ENCODE peak calls at places on chromosomes 4 and X, in four cellular contexts. Q is GM12878, Y is IMR-90, X is K562. T is an unnamed sample.

GRCh38 chrX:141982296-141982695 is 78.6 kb downstream of the MAGEC1 start:
- DNase-seq in Q (no peak), Y (no peak), X (no peak), T (no peak)

GRCh38 chrX:40127052-40127451 is 29.3 kb upstream of the BCOR start:
- DNase-seq in Q (no peak), Y (no peak), X (no peak), T (no peak)

GRCh38 chrX:39642071-39642470 is 455.7 kb downstream of the BCOR start:
- DNase-seq in Q (no peak), Y (no peak), X (no peak), T (peak)

GRCh38 chr4:153792893-153793227 is 4.0 kb upstream of the SFRP2 start:
- DNase-seq in Q (no peak), Y (no peak), X (no peak), T (no peak)

GRCh38 chrX:8607326-8607725 is 124.6 kb downstream of the ANOS1 start:
- DNase-seq in Q (no peak), Y (no peak), X (no peak), T (peak)

GRCh38 chr4:111991797-111992196 is 153.5 kb upstream of the FAM241A start:
- DNase-seq in Q (peak), Y (peak), X (no peak), T (peak)

GRCh38 chr4:78704981-78705757 is 71.0 kb upstream of the BMP2K start:
- DNase-seq in Q (no peak), Y (peak), X (no peak), T (no peak)

GRCh38 chr4:164572877-164573279 is 181.1 kb upstream of the SMIM31 start:
- DNase-seq in Q (no peak), Y (no peak), X (no peak), T (no peak)

GRCh38 chr4:64846417-64846816 is 437.2 kb upstream of the TECRL start:
- DNase-seq in Q (no peak), Y (no peak), X (no peak), T (no peak)

GRCh38 chrX:65987856-65988255 is 52.0 kb downstream of the VSIG4 start:
- DNase-seq in Q (no peak), Y (no peak), X (no peak), T (no peak)

GRCh38 chr4:110620352-110621327 is 2.2 kb downstream of the PITX2 start:
- DNase-seq in Q (no peak), Y (no peak), X (no peak), T (peak)

GRCh38 chrX:42096262-42096939 is 173.0 kb upstream of the CASK start:
- DNase-seq in Q (no peak), Y (peak), X (no peak), T (peak)

GRCh38 chr4:4358093-4358840 is 28.6 kb upstream of the NSG1 start:
- DNase-seq in Q (no peak), Y (no peak), X (no peak), T (no peak)

GRCh38 chr4:137597751-137598493 is 65.6 kb upstream of the PCDH18 start:
- DNase-seq in Q (no peak), Y (no peak), X (no peak), T (peak)

GRCh38 chr4:22850055-22850454 is 157.3 kb downstream of the GBA3 start:
- DNase-seq in Q (no peak), Y (no peak), X (no peak), T (no peak)

GRCh38 chrX:72478853-72479252 is 93.8 kb downstream of the HDAC8 start:
- DNase-seq in Q (no peak), Y (no peak), X (no peak), T (no peak)

GRCh38 chr4:113411496-113411938 is 350.0 kb downstream of the CAMK2D start:
- DNase-seq in Q (no peak), Y (peak), X (no peak), T (no peak)

GRCh38 chr4:79298484-79298883 is 27.4 kb downstream of the NAA11 start:
- DNase-seq in Q (no peak), Y (no peak), X (no peak), T (no peak)

GRCh38 chr4:17719106-17719505 is 62.3 kb downstream of the FAM184B start:
- DNase-seq in Q (no peak), Y (no peak), X (no peak), T (no peak)

GRCh38 chrX:70289793-70290770 is at the start of the genes KIF4A and PDZD11:
- DNase-seq in Q (peak), Y (peak), X (peak), T (peak)

GRCh38 chr4:100008048-100008447 is 58.0 kb upstream of the H2AZ1 start:
- DNase-seq in Q (no peak), Y (peak), X (no peak), T (no peak)

GRCh38 chr4:26076000-26076587 is 162.1 kb downstream of the SMIM20 start:
- DNase-seq in Q (peak), Y (peak), X (no peak), T (no peak)

GRCh38 chrX:39493168-39493567 is 604.6 kb downstream of the BCOR start:
- DNase-seq in Q (no peak), Y (no peak), X (no peak), T (no peak)

GRCh38 chr4:87093443-87094123 is 126.8 kb downstream of the KLHL8 start:
- DNase-seq in Q (peak), Y (peak), X (peak), T (peak)

GRCh38 chrX:12319012-12319519 is 180.8 kb downstream of the FRMPD4 start:
- DNase-seq in Q (no peak), Y (no peak), X (no peak), T (no peak)

GRCh38 chr4:93334003-93334402 is 494.6 kb upstream of the ATOH1 start:
- DNase-seq in Q (peak), Y (peak), X (no peak), T (no peak)

GRCh38 chr4:55253911-55254593 is 92.0 kb upstream of the SRD5A3 start:
- DNase-seq in Q (no peak), Y (no peak), X (no peak), T (peak)

GRCh38 chrX:19870710-19871490 is 16.5 kb downstream of the SH3KBP1 start:
- DNase-seq in Q (no peak), Y (no peak), X (no peak), T (peak)

GRCh38 chr4:150258569-150258968 is 180.3 kb downstream of the DCLK2 start:
- DNase-seq in Q (no peak), Y (no peak), X (no peak), T (no peak)

GRCh38 chr4:139665079-139665689 is 435 bp upstream of the MGST2 start:
- DNase-seq in Q (no peak), Y (no peak), X (no peak), T (no peak)

GRCh38 chr4:176791591-176792347 is 953 bp downstream of the VEGFC start:
- DNase-seq in Q (no peak), Y (peak), X (no peak), T (peak)

GRCh38 chrX:19121466-19121865 is 802 bp downstream of the ADGRG2 start:
- DNase-seq in Q (no peak), Y (no peak), X (no peak), T (no peak)

GRCh38 chr4:143357161-143357845 is 20.6 kb downstream of the GAB1 start:
- DNase-seq in Q (no peak), Y (no peak), X (no peak), T (no peak)

GRCh38 chr4:41360911-41361830 is 104.4 kb downstream of the UCHL1 start:
- DNase-seq in Q (no peak), Y (no peak), X (no peak), T (peak)

GRCh38 chrX:108304210-108304609 is 134.0 kb downstream of the COL4A6 start:
- DNase-seq in Q (no peak), Y (peak), X (peak), T (peak)

GRCh38 chr4:145279122-145279960 is 99.0 kb upstream of the OTUD4 start:
- DNase-seq in Q (no peak), Y (peak), X (no peak), T (peak)

GRCh38 chr4:60034371-60034770 is 1165.8 kb upstream of the ADGRL3 start:
- DNase-seq in Q (no peak), Y (no peak), X (no peak), T (no peak)

GRCh38 chrX:39859991-39860861 is 237.5 kb downstream of the BCOR start:
- DNase-seq in Q (peak), Y (peak), X (peak), T (peak)

DNA sequence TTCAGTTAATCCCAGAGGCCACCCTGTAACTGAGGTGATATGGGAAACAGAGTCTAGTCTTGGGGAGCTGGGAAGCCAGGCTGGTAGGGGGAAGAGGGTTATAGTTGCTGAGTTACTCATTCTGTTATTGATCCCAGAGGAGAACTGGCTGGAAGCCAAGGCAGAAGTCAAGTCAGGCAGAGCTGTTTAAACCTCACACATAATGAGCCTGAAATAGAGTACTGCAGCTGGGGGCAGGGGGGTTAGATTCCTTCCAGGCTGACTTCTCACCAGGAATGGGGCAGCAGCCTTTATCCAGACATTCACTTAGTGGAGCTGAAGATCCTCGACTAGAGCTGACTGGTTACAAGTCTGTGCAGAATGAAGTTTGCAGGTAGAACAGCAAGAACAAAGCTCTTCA is 144.9 kb downstream of the C4orf33 start:
- DNase-seq in Q (no peak), Y (no peak), X (no peak), T (no peak)
- TF ChIP-seq FOS in Q (no peak), Y (no peak), X (no peak), T (no peak)

GRCh38 chrX:17412692-17413091 is 37.7 kb downstream of the NHS start:
- DNase-seq in Q (no peak), Y (peak), X (no peak), T (no peak)

GRCh38 chrX:17413228-17413627 is 38.2 kb downstream of the NHS start:
- DNase-seq in Q (no peak), Y (peak), X (no peak), T (no peak)

GRCh38 chrX:17415242-17415815 is 40.3 kb downstream of the NHS start:
- DNase-seq in Q (no peak), Y (no peak), X (no peak), T (no peak)

GRCh38 chrX:17414839-17415238 is 39.8 kb downstream of the NHS start:
- DNase-seq in Q (no peak), Y (no peak), X (no peak), T (no peak)

DNA sequence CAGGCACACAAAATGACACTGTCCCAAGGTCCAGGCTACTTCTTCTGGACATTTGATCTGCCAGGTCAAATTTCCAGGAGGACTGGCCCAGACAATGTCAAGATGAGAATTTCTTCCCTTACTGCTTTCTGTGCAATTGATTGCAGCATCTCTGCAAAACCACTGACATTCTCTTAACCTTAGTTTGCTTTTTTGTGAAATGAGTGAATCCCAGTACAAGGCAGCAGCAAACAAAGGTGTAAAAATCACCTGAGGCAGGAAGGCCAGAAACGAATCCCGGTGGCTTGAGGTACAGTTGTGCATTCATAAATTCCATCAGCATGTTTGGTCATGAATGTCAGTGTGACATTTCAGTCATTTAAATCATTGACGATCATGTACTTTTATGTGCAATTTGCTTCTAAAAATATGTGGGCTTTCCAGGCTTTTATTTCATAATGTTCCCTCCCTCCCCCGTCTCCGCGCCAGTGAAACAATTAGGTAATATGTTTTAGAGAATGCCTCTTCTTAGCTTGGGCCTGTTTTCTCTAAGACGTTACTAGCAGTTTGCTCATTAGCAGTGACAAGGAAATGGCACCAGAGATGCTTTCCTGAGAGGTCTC is 39.2 kb downstream of the NHS start:
- DNase-seq in Q (no peak), Y (no peak), X (no peak), T (no peak)
- TF ChIP-seq FOS in Q (no peak), Y (no peak), X (no peak), T (no peak)

DNA sequence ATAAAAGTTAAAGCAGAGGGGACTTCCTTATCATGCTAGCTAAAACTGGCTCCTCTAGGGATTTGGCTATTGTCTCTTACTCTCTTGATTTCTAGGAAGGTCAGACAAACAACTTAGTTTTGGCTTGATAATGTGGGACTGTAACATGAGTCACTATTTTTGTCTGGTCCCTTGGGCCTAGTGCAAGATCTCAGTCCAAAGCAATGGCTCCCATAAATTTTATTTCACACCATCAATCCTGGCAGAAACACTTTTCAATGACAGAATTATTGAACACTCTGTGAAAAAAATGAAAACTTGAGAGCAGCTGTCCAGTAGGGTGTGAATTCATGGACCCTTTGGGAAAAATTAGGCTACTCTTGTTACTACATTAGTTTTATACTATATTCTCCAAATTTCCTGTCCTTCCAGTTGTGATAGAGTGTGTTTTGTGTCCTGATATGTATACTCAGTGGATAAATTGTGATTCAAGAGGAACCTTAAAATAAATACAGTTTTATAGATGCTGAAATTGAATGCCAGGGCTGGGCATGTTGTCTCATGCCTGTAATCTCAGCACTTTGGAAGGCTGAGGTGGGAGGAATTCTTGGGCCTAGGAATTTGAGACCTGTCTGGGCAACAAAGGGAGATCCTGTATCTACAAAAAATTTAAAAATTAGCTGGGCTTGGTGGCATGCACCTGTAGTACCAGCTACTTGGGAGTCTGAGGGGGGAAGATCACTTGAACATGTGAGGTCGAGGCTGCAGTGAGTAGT is 10.8 kb upstream of the SNCA start:
- DNase-seq in Q (no peak), Y (no peak), X (no peak), T (peak)
- TF ChIP-seq FOS in Q (no peak), Y (no peak), X (no peak), T (no peak)

GRCh38 chr4:1727117-1728031 is 6.1 kb downstream of the TACC3 start:
- DNase-seq in Q (no peak), Y (peak), X (no peak), T (peak)

GRCh38 chr4:1728061-1728980 is 7.0 kb downstream of the TACC3 start:
- DNase-seq in Q (no peak), Y (no peak), X (no peak), T (no peak)

GRCh38 chr4:1735215-1735614 is 13.9 kb downstream of the TACC3 start:
- DNase-seq in Q (no peak), Y (no peak), X (no peak), T (no peak)

GRCh38 chr4:1730532-1731135 is 9.3 kb downstream of the TACC3 start:
- DNase-seq in Q (no peak), Y (no peak), X (no peak), T (no peak)

DNA sequence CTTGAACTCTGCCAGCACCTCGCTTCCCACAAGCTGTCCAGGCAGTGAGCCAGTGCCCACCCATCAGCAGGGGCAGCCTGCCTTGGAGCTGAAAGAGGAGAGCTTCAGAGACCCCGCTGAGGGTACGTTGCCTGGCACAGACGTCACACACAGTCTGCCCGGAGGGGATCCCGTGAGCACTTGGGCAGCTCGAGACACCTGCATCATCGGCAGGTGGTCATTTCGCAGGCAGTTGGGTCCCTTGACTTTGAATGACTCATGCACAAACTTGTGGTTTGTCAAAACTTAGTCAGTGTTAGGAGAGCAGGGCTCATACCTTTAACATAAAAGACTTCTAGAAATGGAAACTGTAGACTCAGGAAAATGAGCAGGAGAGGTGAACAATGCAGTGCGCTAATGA is 9.9 kb downstream of the TACC3 start:
- DNase-seq in Q (no peak), Y (peak), X (no peak), T (no peak)
- TF ChIP-seq FOS in Q (no peak), Y (no peak), X (no peak), T (no peak)

DNA sequence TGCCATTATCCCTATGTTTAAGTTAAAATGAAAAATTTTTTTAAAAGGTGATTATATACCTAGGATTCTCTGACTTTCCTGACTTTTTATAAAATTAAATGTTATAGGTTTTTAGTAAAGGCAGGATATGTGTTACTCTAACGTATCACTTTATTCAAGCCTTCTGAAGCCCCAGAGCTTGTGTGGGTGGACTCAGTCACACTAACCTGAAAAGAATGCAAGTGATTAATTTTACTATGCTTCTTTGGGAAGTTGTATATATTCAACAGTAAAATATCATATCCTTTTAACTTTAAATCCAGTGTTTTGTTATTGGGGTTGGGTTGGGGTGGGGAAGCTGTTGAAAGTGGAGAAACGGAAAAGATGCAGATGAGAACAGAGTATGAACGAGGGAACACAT is 22.8 kb downstream of the PDLIM3 start:
- DNase-seq in Q (no peak), Y (peak), X (no peak), T (peak)
- TF ChIP-seq FOS in Q (no peak), Y (no peak), X (no peak), T (no peak)

T was measured in endothelial cell of umbilical vein.